ENCODE peak calls at places on chromosome 14, in six cellular contexts. V is non-pigmented ciliary epithelial cell; P is NCI-H1417; E is stimulated activated CD4-positive, alpha-beta T cell treated with anti-CD3 and anti-CD28 coated beads, Interleukin-4, amount 100 ng/mL, for 48 hours; A is NCI-H1436; X is HS-5. F is an unnamed sample.

GRCh38 chr14:61645247-61645646 is 50.1 kb upstream of the HIF1A start:
- DNase-seq in V (no peak), P (no peak), E (no peak), A (no peak), X (no peak), F (no peak)

GRCh38 chr14:21795456-21795855 is 121.8 kb upstream of the OR4E1 start:
- DNase-seq in V (no peak), P (no peak), E (no peak), A (no peak), X (no peak), F (no peak)

GRCh38 chr14:85934886-85935254 is 404.9 kb downstream of the FLRT2 start:
- DNase-seq in V (no peak), P (peak; percentile 73), E (no peak), A (no peak), X (no peak), F (no peak)

GRCh38 chr14:101636081-101636560 is 74.8 kb downstream of the DIO3 start:
- DNase-seq in V (no peak), P (no peak), E (peak; percentile 40), A (no peak), X (no peak), F (no peak)

GRCh38 chr14:74018029-74018703 is 922 bp downstream of the ENTPD5 start:
- DNase-seq in V (peak; percentile 32), P (no peak), E (no peak), A (no peak), X (peak; percentile 30), F (peak; percentile 37)

GRCh38 chr14:60510254-60510975 is 1.5 kb downstream of the SIX6 start:
- DNase-seq in V (no peak), P (no peak), E (no peak), A (no peak), X (no peak), F (no peak)

GRCh38 chr14:63523735-63524408 is 19.3 kb downstream of the PPP2R5E start:
- DNase-seq in V (no peak), P (no peak), E (no peak), A (no peak), X (no peak), F (no peak)

GRCh38 chr14:89247457-89248122 is 169.4 kb downstream of the FOXN3 start:
- DNase-seq in V (no peak), P (peak; percentile 13), E (no peak), A (no peak), X (no peak), F (no peak)

GRCh38 chr14:90658541-90658967 is 157.7 kb downstream of the TTC7B start:
- DNase-seq in V (no peak), P (no peak), E (peak; percentile 4), A (no peak), X (no peak), F (peak; percentile 44)

GRCh38 chr14:75198291-75198933 is 22.0 kb upstream of the TMED10 start:
- DNase-seq in V (no peak), P (peak; percentile 59), E (no peak), A (no peak), X (no peak), F (no peak)

GRCh38 chr14:64737391-64738305 is 33.4 kb downstream of the PLEKHG3 start:
- DNase-seq in V (no peak), P (no peak), E (no peak), A (no peak), X (no peak), F (no peak)

GRCh38 chr14:61388173-61388975 is 67.0 kb downstream of the PRKCH start:
- DNase-seq in V (no peak), P (peak; percentile 42), E (peak; percentile 27), A (peak; percentile 88), X (peak; percentile 57), F (peak; percentile 93)

GRCh38 chr14:104320611-104321086 is 182.3 kb downstream of the KIF26A start:
- DNase-seq in V (no peak), P (no peak), E (no peak), A (no peak), X (no peak), F (no peak)

GRCh38 chr14:95237121-95237876 is 80.0 kb upstream of the DICER1 start:
- DNase-seq in V (no peak), P (no peak), E (no peak), A (no peak), X (no peak), F (no peak)

GRCh38 chr14:73252491-73253322 is 15.4 kb downstream of the PAPLN start:
- DNase-seq in V (no peak), P (no peak), E (no peak), A (no peak), X (no peak), F (no peak)

GRCh38 chr14:77181124-77181602 is 435 bp upstream of the TMEM63C start:
- DNase-seq in V (no peak), P (no peak), E (no peak), A (no peak), X (no peak), F (no peak)

GRCh38 chr14:72516936-72517408 is 376.9 kb downstream of the DPF3 start:
- DNase-seq in V (peak; percentile 70), P (peak; percentile 77), E (peak; percentile 43), A (peak; percentile 8), X (peak; percentile 69), F (peak; percentile 18)

GRCh38 chr14:35965425-35965824 is 139.3 kb downstream of the BRMS1L start:
- DNase-seq in V (no peak), P (peak; percentile 63), E (no peak), A (no peak), X (no peak), F (no peak)

GRCh38 chr14:103059556-103059955 is 2.2 kb upstream of the CDC42BPB start:
- DNase-seq in V (no peak), P (no peak), E (no peak), A (no peak), X (no peak), F (no peak)

GRCh38 chr14:31297701-31298344 is 90.2 kb upstream of the HECTD1 start:
- DNase-seq in V (no peak), P (no peak), E (no peak), A (no peak), X (no peak), F (no peak)

GRCh38 chr14:102317564-102318248 is 1.8 kb upstream of the ZNF839 start:
- DNase-seq in V (no peak), P (peak; percentile 77), E (no peak), A (peak; percentile 39), X (no peak), F (no peak)

GRCh38 chr14:38197761-38198345 is 9.9 kb upstream of the SSTR1 start:
- DNase-seq in V (no peak), P (no peak), E (no peak), A (no peak), X (peak; percentile 28), F (no peak)

GRCh38 chr14:75409425-75410205 is 18.2 kb upstream of the JDP2 start:
- DNase-seq in V (no peak), P (peak; percentile 42), E (no peak), A (no peak), X (no peak), F (no peak)